ENCODE peak calls at places on chromosome 2, in six cellular contexts. N is upper lobe of left lung, A is stomach, X is prostate gland, F is SK-N-SH, V is H1. Y is an unnamed sample.
A peak's percentile ranks its signal among the peaks of the same experiment; 100 is the strongest.

GRCh38 chr2:176165598-176166055 is 8.5 kb downstream of the HOXD3 start:
- DNase-seq in A (no peak), N (no peak), F (no peak), V (no peak), X (no peak), Y (no peak)

GRCh38 chr2:84971799-84972790 is 1.1 kb downstream of the KCMF1 start:
- DNase-seq in V (no peak), F (peak; percentile 80), X (peak; percentile 28), A (peak; percentile 57), N (peak; percentile 38), Y (peak; percentile 74)

GRCh38 chr2:232927041-232927792 is 57.2 kb downstream of the SNORC start:
- DNase-seq in V (no peak), F (peak; percentile 55), A (no peak), X (no peak), N (no peak), Y (no peak)

GRCh38 chr2:74333175-74333574 is 10.0 kb downstream of the SLC4A5 start:
- DNase-seq in F (peak; percentile 22), N (no peak), X (no peak), V (no peak), A (peak; percentile 32), Y (no peak)

GRCh38 chr2:54666131-54666637 is 57.3 kb upstream of the EML6 start:
- DNase-seq in X (peak; percentile 62), V (no peak), N (no peak), A (peak; percentile 48), F (no peak), Y (peak; percentile 89)

GRCh38 chr2:3126686-3127278 is 250.8 kb downstream of the EIPR1 start:
- DNase-seq in X (no peak), F (peak; percentile 70), V (no peak), A (no peak), N (no peak), Y (no peak)

GRCh38 chr2:140173790-140174189 is 1393.6 kb upstream of the NXPH2 start:
- DNase-seq in A (no peak), V (no peak), F (no peak), X (no peak), N (no peak), Y (no peak)

GRCh38 chr2:121873870-121874269 is 118.4 kb downstream of the TSN start:
- DNase-seq in F (no peak), A (no peak), V (no peak), X (no peak), N (no peak), Y (no peak)

GRCh38 chr2:183995632-183996031 is 602.7 kb upstream of the ZNF804A start:
- DNase-seq in A (no peak), N (no peak), X (no peak), V (no peak), F (no peak), Y (no peak)

GRCh38 chr2:45612265-45612664 is 1.2 kb upstream of the SRBD1 start:
- DNase-seq in X (no peak), F (no peak), N (no peak), V (no peak), A (no peak), Y (no peak)

GRCh38 chr2:39139511-39140237 is 18.8 kb upstream of the SOS1 start:
- DNase-seq in F (no peak), A (no peak), N (no peak), V (no peak), X (no peak), Y (no peak)

GRCh38 chr2:227238242-227239237 is 74.1 kb downstream of the COL4A3 start:
- DNase-seq in A (peak; percentile 72), X (peak; percentile 53), F (peak; percentile 45), N (peak; percentile 68), V (peak; percentile 39), Y (peak; percentile 75)

GRCh38 chr2:65057391-65058052 is 1.3 kb downstream of the CEP68 start:
- DNase-seq in V (no peak), N (no peak), X (no peak), A (no peak), F (no peak), Y (no peak)

GRCh38 chr2:236167297-236168109 is 683 bp downstream of the GBX2 start:
- DNase-seq in N (no peak), X (no peak), V (no peak), F (peak; percentile 72), A (no peak), Y (no peak)

GRCh38 chr2:175626796-175627195 is 375.3 kb downstream of the LNPK start:
- DNase-seq in F (no peak), A (no peak), N (no peak), X (no peak), V (no peak), Y (no peak)

GRCh38 chr2:65813772-65814171 is 381.4 kb upstream of the SPRED2 start:
- DNase-seq in X (no peak), A (no peak), V (no peak), N (no peak), F (no peak), Y (no peak)

GRCh38 chr2:188819781-188820180 is 154.4 kb upstream of the COL3A1 start:
- DNase-seq in F (no peak), N (no peak), A (no peak), X (no peak), V (no peak), Y (no peak)

GRCh38 chr2:207394203-207394741 is 135.5 kb upstream of the CREB1 start:
- DNase-seq in N (no peak), X (no peak), A (no peak), F (no peak), V (no peak), Y (no peak)

GRCh38 chr2:164014068-164014577 is 278.3 kb upstream of the FIGN start:
- DNase-seq in X (no peak), V (no peak), F (no peak), A (no peak), N (no peak), Y (no peak)

GRCh38 chr2:101081508-101081907 is 69.7 kb downstream of the TBC1D8 start:
- DNase-seq in X (no peak), F (no peak), V (no peak), N (no peak), A (no peak), Y (no peak)

GRCh38 chr2:185221-185620 is 78.6 kb downstream of the SH3YL1 start:
- DNase-seq in X (no peak), N (no peak), A (no peak), F (no peak), V (no peak), Y (no peak)
- H3K9me3 ChIP-seq in X (no peaks in the 10 kb centered on the region), N (no peaks in the 10 kb centered on the region), A (no peaks in the 10 kb centered on the region), F (peaks cover 24% of the 10 kb centered on the region), V (peaks cover 46% of the 10 kb centered on the region), Y (no peaks in the 10 kb centered on the region)

DNA sequence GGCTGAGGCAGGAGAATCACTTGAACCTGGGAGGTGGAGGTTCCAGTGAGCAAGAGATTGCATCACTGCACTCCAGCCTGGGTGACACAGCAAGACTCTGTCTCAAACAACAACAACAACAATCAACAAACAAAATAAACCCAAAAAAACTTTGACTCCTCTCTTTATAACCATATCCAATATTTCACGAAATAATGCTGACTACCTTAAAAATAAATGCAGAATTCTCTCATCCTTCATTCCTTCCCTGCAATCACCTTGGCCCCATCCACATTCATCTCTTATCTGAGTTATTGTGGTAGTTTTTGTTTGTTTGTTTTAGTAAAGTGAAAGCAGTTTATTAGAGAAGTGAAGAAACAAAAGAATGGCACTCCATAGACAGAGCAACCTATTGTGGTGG is 3.2 kb downstream of the PTPRN start:
- DNase-seq in N (no peak), F (no peak), X (no peak), V (no peak), A (no peak), Y (no peak)
- H3K27me3 ChIP-seq in N (no peaks in the 10 kb centered on the region), F (no peaks in the 10 kb centered on the region), X (peaks cover 9% of the 10 kb centered on the region), V (peaks cover 14% of the 10 kb centered on the region), A (peaks cover 91% of the 10 kb centered on the region), Y (peaks cover 67% of the 10 kb centered on the region)

GRCh38 chr2:217418090-217418489 is 558.2 kb upstream of the TNP1 start:
- DNase-seq in N (no peak), V (no peak), A (no peak), X (no peak), F (no peak), Y (no peak)

GRCh38 chr2:217419075-217419671 is 559.3 kb upstream of the TNP1 start:
- DNase-seq in V (no peak), X (no peak), A (no peak), F (no peak), N (no peak), Y (no peak)

GRCh38 chr2:217420868-217421267 is 561.0 kb upstream of the TNP1 start:
- DNase-seq in A (no peak), N (no peak), X (no peak), V (no peak), F (no peak), Y (no peak)

GRCh38 chr2:217417536-217417935 is 557.7 kb upstream of the TNP1 start:
- DNase-seq in A (no peak), X (no peak), V (no peak), F (no peak), N (no peak), Y (no peak)

DNA sequence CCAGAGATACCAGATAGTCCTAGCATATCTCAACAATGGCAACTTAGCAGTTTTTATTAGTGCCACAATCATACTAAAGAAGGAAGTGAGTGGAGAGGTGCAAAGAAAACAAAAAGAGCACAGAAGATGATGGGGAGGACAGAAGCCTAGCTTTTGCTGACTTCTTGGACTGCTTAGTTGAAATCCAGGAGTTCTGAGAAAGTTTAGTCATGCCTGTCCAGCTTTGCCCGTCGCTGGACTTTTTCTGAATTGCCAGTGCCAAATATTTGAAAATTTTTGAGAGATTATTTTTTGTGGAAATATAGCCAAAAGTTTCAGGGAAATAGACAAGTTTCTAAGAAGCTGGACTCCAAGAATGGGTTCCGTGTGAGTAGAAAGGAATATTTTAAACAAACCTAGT is 558.7 kb upstream of the TNP1 start:
- DNase-seq in X (no peak), F (no peak), V (no peak), A (no peak), N (no peak), Y (no peak)
- TF ChIP-seq POLR2AphosphoS5 in X (no peak), F (no peak), V (no peak), A (no peak), N (no peak), Y (no peak)

DNA sequence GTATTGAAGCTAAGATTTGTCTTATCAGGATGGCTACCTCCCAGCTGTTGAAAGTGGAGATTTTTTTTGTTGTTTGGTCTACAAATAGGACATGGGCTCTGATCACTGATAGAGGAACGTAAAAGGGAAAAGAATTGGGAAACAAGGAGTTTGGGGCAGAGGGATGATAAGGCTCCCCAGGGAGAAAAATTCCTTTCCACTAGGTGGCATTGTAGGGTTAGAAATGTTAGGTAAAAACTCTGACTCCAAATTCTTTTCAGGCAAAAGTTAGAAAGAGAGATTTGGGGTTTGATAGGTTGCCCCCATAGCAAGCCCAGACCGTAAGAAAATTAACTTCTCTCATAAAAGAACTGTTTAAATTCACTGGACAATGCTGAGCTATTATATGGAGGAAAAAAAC is 19.8 kb downstream of the CMPK2 start:
- DNase-seq in X (no peak), A (no peak), N (no peak), F (no peak), V (no peak), Y (no peak)
- H3K9me3 ChIP-seq in X (no peaks in the 10 kb centered on the region), A (peaks cover 35% of the 10 kb centered on the region), N (peaks cover 74% of the 10 kb centered on the region), F (peaks cover 23% of the 10 kb centered on the region), V (peaks cover 52% of the 10 kb centered on the region), Y (peaks cover 37% of the 10 kb centered on the region)

GRCh38 chr2:70902579-70902978 is 33.1 kb upstream of the ATP6V1B1 start:
- DNase-seq in V (no peak), A (no peak), N (no peak), F (no peak), X (no peak), Y (no peak)
- H3K27me3 ChIP-seq in V (peaks cover 99% of the 10 kb centered on the region), A (peaks cover 100% of the 10 kb centered on the region), N (peaks cover 3% of the 10 kb centered on the region), F (no peaks in the 10 kb centered on the region), X (peaks cover 43% of the 10 kb centered on the region), Y (peaks cover 63% of the 10 kb centered on the region)

Y was measured in sigmoid colon.